ENCODE peak calls at places on chromosomes 4 and X, in eight cellular contexts. A, Y, S, T, P, Z, N and Q are unnamed samples.

GRCh38 chr4:55348436-55348835 is 2.4 kb downstream of the SRD5A3 start:
- DNase-seq in A (no peak), Y (no peak), S (no peak), T (no peak), P (no peak), Z (no peak), N (peak), Q (peak)

GRCh38 chrX:23435108-23435507 is 100.5 kb downstream of the PTCHD1 start:
- DNase-seq in A (no peak), Y (no peak), S (no peak), T (no peak), P (no peak), Z (no peak), N (peak), Q (no peak)

GRCh38 chrX:22246620-22247019 is 26.1 kb upstream of the CBLL2 start:
- DNase-seq in A (no peak), Y (peak), S (no peak), T (no peak), P (no peak), Z (no peak), N (no peak), Q (peak)

GRCh38 chr4:6031831-6032230 is 13.6 kb upstream of the C4orf50 start:
- DNase-seq in A (no peak), Y (no peak), S (no peak), T (no peak), P (no peak), Z (no peak), N (no peak), Q (no peak)

GRCh38 chrX:71052721-71053120 is 15.4 kb downstream of the SNX12 start:
- DNase-seq in A (no peak), Y (peak), S (no peak), T (no peak), P (no peak), Z (no peak), N (no peak), Q (no peak)

GRCh38 chrX:23008431-23009099 is 8.8 kb downstream of the DDX53 start:
- DNase-seq in A (no peak), Y (peak), S (peak), T (no peak), P (no peak), Z (peak), N (peak), Q (peak)

GRCh38 chr4:44237643-44238042 is 211.0 kb downstream of the KCTD8 start:
- DNase-seq in A (no peak), Y (no peak), S (no peak), T (no peak), P (no peak), Z (no peak), N (peak), Q (peak)

GRCh38 chr4:1533501-1534064 is 127.3 kb upstream of the NKX1-1 start:
- DNase-seq in A (no peak), Y (no peak), S (no peak), T (no peak), P (peak), Z (no peak), N (no peak), Q (no peak)

GRCh38 chrX:68929332-68930150 is 100.7 kb downstream of the EFNB1 start:
- DNase-seq in A (peak), Y (peak), S (no peak), T (peak), P (no peak), Z (no peak), N (peak), Q (peak)

GRCh38 chr4:149465941-149466340 is 349.7 kb downstream of the IQCM start:
- DNase-seq in A (no peak), Y (peak), S (no peak), T (no peak), P (no peak), Z (no peak), N (peak), Q (peak)

GRCh38 chrX:155434906-155435743 is 23.3 kb downstream of the F8A3 start:
- DNase-seq in A (no peak), Y (no peak), S (no peak), T (no peak), P (no peak), Z (no peak), N (no peak), Q (no peak)

GRCh38 chr4:68283714-68284113 is 38.2 kb upstream of the TMPRSS11B start:
- DNase-seq in A (no peak), Y (no peak), S (no peak), T (no peak), P (no peak), Z (no peak), N (peak), Q (peak)

GRCh38 chr4:84578540-84579409 is 4.2 kb upstream of the CDS1 start:
- DNase-seq in A (no peak), Y (peak), S (peak), T (no peak), P (no peak), Z (peak), N (peak), Q (peak)

GRCh38 chr4:174464949-174465348 is 57.3 kb downstream of the HPGD start:
- DNase-seq in A (no peak), Y (no peak), S (no peak), T (no peak), P (no peak), Z (no peak), N (no peak), Q (peak)

GRCh38 chr4:72390409-72390808 is 178.6 kb downstream of the ADAMTS3 start:
- DNase-seq in A (no peak), Y (peak), S (no peak), T (no peak), P (no peak), Z (no peak), N (peak), Q (peak)

GRCh38 chr4:81040175-81040659 is 9.7 kb downstream of the BMP3 start:
- DNase-seq in A (no peak), Y (peak), S (peak), T (no peak), P (no peak), Z (peak), N (peak), Q (peak)

GRCh38 chr4:71231753-71232420 is 106.9 kb upstream of the SLC4A4 start:
- DNase-seq in A (no peak), Y (no peak), S (peak), T (no peak), P (no peak), Z (no peak), N (no peak), Q (no peak)

GRCh38 chr4:159444668-159445067 is 341.8 kb downstream of the RAPGEF2 start:
- DNase-seq in A (no peak), Y (peak), S (no peak), T (no peak), P (no peak), Z (no peak), N (peak), Q (peak)

GRCh38 chr4:144650311-144650820 is 4.4 kb downstream of the HHIP start:
- DNase-seq in A (no peak), Y (peak), S (no peak), T (no peak), P (no peak), Z (no peak), N (no peak), Q (no peak)
- H3K4me3 ChIP-seq in A (no peak), Y (no peak), S (no peak), T (no peak), P (no peak), Z (peak), N (no peak), Q (no peak)

GRCh38 chrX:40318796-40319195 is 221.0 kb upstream of the BCOR start:
- DNase-seq in A (no peak), Y (no peak), S (no peak), T (no peak), P (no peak), Z (no peak), N (no peak), Q (no peak)
- TF ChIP-seq CTCF in A (no peak), Y (no peak), S (no peak), T (no peak), P (no peak), Z (no peak), N (no peak), Q (no peak)

DNA sequence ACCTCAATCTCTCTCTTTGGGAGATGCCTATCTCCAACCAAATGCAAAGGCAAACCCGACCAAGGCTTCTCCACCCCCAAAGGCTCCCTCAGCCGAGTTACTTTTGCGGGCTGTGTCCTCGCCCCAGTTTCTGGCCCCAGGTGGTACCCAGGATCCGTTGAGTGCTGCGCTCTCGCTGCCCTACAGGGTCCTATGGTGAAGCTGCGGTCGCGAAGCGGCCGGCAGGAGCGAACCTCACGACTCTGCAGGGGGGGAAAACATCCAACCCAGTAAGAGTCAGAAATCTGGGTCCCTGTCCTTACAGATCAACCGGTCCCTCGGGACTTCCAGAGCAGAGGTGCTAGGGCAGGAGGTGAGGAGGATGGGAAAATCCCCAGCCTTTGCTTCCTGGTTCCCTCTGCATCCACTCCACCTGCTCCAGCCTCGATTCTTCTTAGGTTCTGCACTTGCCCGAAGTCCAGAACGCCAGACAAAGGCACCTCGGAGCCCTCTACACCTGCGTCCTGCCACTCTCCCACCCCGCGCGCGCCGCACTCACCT is 463 bp downstream of the HS3ST1 start:
- DNase-seq in A (no peak), Y (no peak), S (peak), T (no peak), P (peak), Z (no peak), N (no peak), Q (peak)
- H3K4me3 ChIP-seq in A (peak), Y (peak), S (peak), T (peak), P (peak), Z (peak), N (peak), Q (peak)

DNA sequence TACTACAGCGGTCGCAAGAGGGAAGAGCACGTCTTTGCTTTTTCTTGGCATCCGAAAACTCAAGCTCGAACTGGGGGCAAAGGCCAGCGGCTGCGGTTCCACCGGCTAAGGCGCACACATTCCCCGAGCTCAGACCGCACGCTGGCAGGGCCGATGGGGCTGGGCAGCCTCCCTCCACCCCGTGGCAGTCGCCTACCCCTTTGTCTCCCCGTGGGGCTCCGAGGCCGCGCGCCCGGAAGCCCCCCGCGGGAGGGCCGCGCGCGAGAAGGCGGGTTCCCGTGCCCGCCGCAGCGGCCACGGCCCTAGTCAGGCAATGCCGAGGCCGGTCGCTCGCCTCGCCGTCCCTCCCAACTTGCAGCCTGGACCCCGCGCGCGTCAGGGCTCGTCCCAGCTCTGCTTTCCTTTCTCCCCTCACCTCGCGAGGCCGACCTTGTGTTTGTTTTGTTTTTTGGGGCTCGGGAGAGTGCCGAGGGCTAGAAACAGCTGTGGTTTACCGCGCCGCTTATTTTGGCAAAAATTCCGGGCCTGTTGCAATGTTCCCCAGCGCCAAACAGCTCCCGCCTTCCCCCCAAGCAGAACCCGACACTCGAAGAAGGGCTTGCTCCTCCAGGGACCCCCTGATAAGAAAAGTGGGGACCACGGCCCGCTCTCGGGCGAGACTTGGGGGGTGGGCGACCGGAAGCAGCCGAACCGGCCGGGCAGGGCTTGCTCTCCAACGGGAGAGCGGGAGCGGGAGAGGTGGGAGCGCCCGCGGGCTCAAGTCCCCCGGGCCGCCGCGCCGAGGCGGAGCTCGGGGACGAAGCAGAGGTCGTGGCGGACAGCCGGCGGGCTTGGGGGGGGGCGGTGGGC is 553 bp upstream of the N4BP2 start:
- DNase-seq in A (peak), Y (peak), S (peak), T (peak), P (peak), Z (peak), N (peak), Q (peak)
- TF ChIP-seq CTCF in A (no peak), Y (peak), S (no peak), T (no peak), P (no peak), Z (no peak), N (no peak), Q (no peak)

DNA sequence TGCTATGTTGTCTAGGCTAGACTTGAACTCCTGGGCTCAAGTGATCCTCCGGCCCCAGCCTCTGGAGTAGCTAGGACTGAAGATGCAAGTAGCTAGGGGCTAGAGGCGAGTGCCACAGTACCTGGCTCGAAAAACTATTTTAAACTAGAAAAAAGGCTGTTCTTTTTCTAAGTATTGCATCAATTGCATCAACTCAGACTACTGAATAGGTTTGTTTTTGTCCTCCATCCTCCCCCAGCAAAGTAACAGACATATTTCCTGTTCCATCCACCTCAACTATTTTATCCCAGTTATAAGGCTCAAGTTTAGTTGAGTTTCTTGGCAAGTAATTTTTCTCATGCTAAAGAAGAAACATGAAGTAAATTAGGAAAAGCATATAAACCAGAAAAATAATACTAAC is 4.1 kb downstream of the SH3RF1 start:
- DNase-seq in A (no peak), Y (no peak), S (no peak), T (no peak), P (no peak), Z (no peak), N (no peak), Q (no peak)
- H3K4me3 ChIP-seq in A (peak), Y (no peak), S (peak), T (no peak), P (peak), Z (no peak), N (peak), Q (no peak)

DNA sequence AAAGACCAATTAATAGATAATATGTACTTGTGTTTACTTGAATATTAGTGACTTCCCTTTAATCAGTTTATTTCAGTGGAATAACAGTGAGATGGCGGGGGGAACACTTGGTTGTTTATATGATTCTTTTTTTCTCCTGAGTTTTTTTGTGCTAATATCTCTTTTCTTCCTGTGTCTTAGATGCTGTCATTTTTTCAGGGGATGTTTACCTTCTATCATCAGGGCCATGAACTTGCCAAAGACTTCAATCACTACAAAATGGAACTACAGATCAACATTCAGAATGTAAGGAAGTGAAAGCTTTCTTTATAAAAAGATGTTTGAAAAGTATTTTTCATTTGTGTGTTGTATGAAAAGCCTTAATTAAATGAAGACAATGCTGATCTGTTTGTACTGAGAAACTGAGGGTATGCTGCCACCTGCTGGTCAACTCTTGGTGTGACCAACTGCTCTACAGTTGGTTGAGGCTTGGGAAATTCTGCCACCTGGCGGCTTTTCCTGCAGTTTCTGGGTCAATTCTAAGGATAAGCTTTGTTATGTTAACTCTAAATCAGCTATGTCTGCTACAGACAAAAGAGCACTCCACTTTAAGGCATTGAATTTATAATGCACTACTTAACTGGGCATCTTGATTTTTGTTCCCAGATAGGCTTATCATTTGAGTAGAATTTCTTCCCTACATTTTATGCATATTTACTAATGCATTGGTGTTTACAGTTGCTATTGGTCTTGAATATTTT is 134.8 kb downstream of the ARHGAP10 start:
- DNase-seq in A (peak), Y (peak), S (peak), T (peak), P (peak), Z (peak), N (peak), Q (peak)
- TF ChIP-seq CTCF in A (peak), Y (peak), S (peak), T (peak), P (peak), Z (peak), N (peak), Q (peak)

GRCh38 chrX:85381602-85382001 is 2.1 kb upstream of the POF1B start:
- DNase-seq in A (no peak), Y (no peak), S (no peak), T (no peak), P (no peak), Z (no peak), N (no peak), Q (no peak)

GRCh38 chrX:85375333-85375738 is 4.1 kb downstream of the POF1B start:
- DNase-seq in A (peak), Y (no peak), S (no peak), T (no peak), P (no peak), Z (peak), N (no peak), Q (peak)

GRCh38 chrX:85379174-85379907 is at the start of gene POF1B:
- DNase-seq in A (peak), Y (no peak), S (no peak), T (no peak), P (no peak), Z (peak), N (no peak), Q (peak)
- H3K4me3 ChIP-seq in A (peak), Y (no peak), S (no peak), T (no peak), P (no peak), Z (peak), N (no peak), Q (peak)

GRCh38 chrX:153724252-153725038 is at the start of the genes ABCD1 and BCAP31:
- DNase-seq in A (peak), Y (peak), S (peak), T (peak), P (peak), Z (peak), N (peak), Q (peak)
- TF ChIP-seq CTCF in A (no peak), Y (no peak), S (no peak), T (no peak), P (no peak), Z (no peak), N (no peak), Q (no peak)